ENCODE peak calls at places on chromosomes 6 and 20, in five cellular contexts. H is non-pigmented ciliary epithelial cell, D is lower lobe of right lung, N is T-helper 2 cell, I is T-cell. R is an unnamed sample.

GRCh38 chr6:62150048-62150663 is 135.9 kb downstream of the KHDRBS2 start:
- DNase-seq in H (no peak), D (no peak), N (peak), I (no peak), R (no peak)

GRCh38 chr6:46501136-46502089 is 10.2 kb upstream of the RCAN2 start:
- DNase-seq in H (no peak), D (no peak), N (no peak), I (no peak), R (no peak)

GRCh38 chr20:309841-310644 is 12.7 kb downstream of the ZCCHC3 start:
- DNase-seq in H (peak), D (peak), N (peak), I (peak), R (peak)

GRCh38 chr6:170177383-170178265 is 113.3 kb downstream of the DLL1 start:
- DNase-seq in H (no peak), D (peak), N (no peak), I (no peak), R (peak)

GRCh38 chr20:53142225-53142624 is 170.1 kb downstream of the TSHZ2 start:
- DNase-seq in H (no peak), D (no peak), N (peak), I (no peak), R (no peak)

GRCh38 chr6:107712523-107713213 is 111.4 kb downstream of the SCML4 start:
- DNase-seq in H (no peak), D (no peak), N (peak), I (no peak), R (no peak)

GRCh38 chr6:3159805-3160781 is 2.7 kb upstream of the TUBB2A start:
- DNase-seq in H (no peak), D (peak), N (peak), I (peak), R (peak)

GRCh38 chr6:2733324-2733723 is 17.4 kb downstream of the MYLK4 start:
- DNase-seq in H (no peak), D (peak), N (peak), I (peak), R (no peak)

GRCh38 chr6:149463781-149464180 is 21.0 kb downstream of the ZC3H12D start:
- DNase-seq in H (no peak), D (no peak), N (no peak), I (no peak), R (no peak)

GRCh38 chr20:4550740-4551139 is 171.0 kb upstream of the PRND start:
- DNase-seq in H (peak), D (no peak), N (no peak), I (no peak), R (no peak)